ENCODE peak calls at places on chromosomes 13 and 19, in nine cellular contexts. G is Calu3; Z is CD4-positive, alpha-beta T cell; D is ovary; L is endodermal cell; Y is K562; X is cardiac fibroblast; V is RWPE1; R is A549. A is an unnamed sample.

GRCh38 chr13:113637262-113638160 is 20.5 kb downstream of the ATP4B start:
- DNase-seq in G (no peak), Z (no peak), D (no peak), L (peak), Y (no peak), X (no peak), V (no peak), R (no peak), A (no peak)

GRCh38 chr13:89891416-89891815 is 1456.1 kb upstream of the MIR17HG start:
- DNase-seq in G (no peak), Z (no peak), D (no peak), L (no peak), Y (no peak), X (peak), V (no peak), R (no peak), A (no peak)

GRCh38 chr19:47660435-47660832 is 51.5 kb downstream of the BICRA start:
- DNase-seq in G (peak), Z (no peak), D (no peak), L (no peak), Y (no peak), X (no peak), V (peak), R (peak), A (no peak)

GRCh38 chr13:54989418-54989817 is 1960.8 kb downstream of the OLFM4 start:
- DNase-seq in G (no peak), Z (no peak), D (no peak), L (no peak), Y (no peak), X (no peak), V (no peak), R (no peak), A (no peak)

GRCh38 chr13:64074989-64075474 is 2659.4 kb upstream of the PCDH20 start:
- DNase-seq in G (no peak), Z (no peak), D (no peak), L (no peak), Y (no peak), X (no peak), V (no peak), R (no peak), A (no peak)

GRCh38 chr13:77779461-77780272 is 82.2 kb downstream of the SLAIN1 start:
- DNase-seq in G (peak), Z (no peak), D (no peak), L (peak), Y (no peak), X (peak), V (peak), R (peak), A (no peak)

GRCh38 chr19:46787331-46788100 is 878 bp downstream of the SLC1A5 start:
- DNase-seq in G (peak), Z (peak), D (peak), L (peak), Y (no peak), X (peak), V (peak), R (peak), A (no peak)

GRCh38 chr13:27770809-27771208 is 21.5 kb upstream of the GSX1 start:
- DNase-seq in G (peak), Z (no peak), D (no peak), L (peak), Y (no peak), X (peak), V (peak), R (peak), A (no peak)

GRCh38 chr13:29934531-29935308 is 84.3 kb upstream of the UBL3 start:
- DNase-seq in G (no peak), Z (no peak), D (no peak), L (no peak), Y (no peak), X (no peak), V (no peak), R (no peak), A (no peak)

GRCh38 chr13:34416833-34417425 is 525.1 kb upstream of the NBEA start:
- DNase-seq in G (no peak), Z (no peak), D (peak), L (no peak), Y (no peak), X (peak), V (no peak), R (no peak), A (peak)

GRCh38 chr13:113411216-113412023 is 41.9 kb downstream of the ADPRHL1 start:
- DNase-seq in G (no peak), Z (no peak), D (no peak), L (no peak), Y (no peak), X (peak), V (peak), R (peak), A (peak)

GRCh38 chr19:7500811-7501450 is 12.1 kb upstream of the PEX11G start:
- DNase-seq in G (peak), Z (no peak), D (peak), L (peak), Y (peak), X (peak), V (peak), R (peak), A (no peak)

GRCh38 chr13:44309771-44310767 is 63.6 kb upstream of the SERP2 start:
- DNase-seq in G (no peak), Z (no peak), D (no peak), L (no peak), Y (no peak), X (peak), V (no peak), R (peak), A (no peak)

GRCh38 chr19:48636859-48637448 is at the start of gene DBP:
- DNase-seq in G (peak), Z (no peak), D (peak), L (peak), Y (no peak), X (no peak), V (no peak), R (peak), A (no peak)

GRCh38 chr13:30370916-30371521 is 51.3 kb upstream of the UBE2L5 start:
- DNase-seq in G (no peak), Z (no peak), D (no peak), L (no peak), Y (no peak), X (no peak), V (no peak), R (no peak), A (no peak)

GRCh38 chr13:112450567-112451240 is 74.5 kb downstream of the SPACA7 start:
- DNase-seq in G (no peak), Z (no peak), D (no peak), L (no peak), Y (no peak), X (no peak), V (no peak), R (no peak), A (no peak)

GRCh38 chr13:40102854-40103253 is 447.4 kb downstream of the COG6 start:
- DNase-seq in G (peak), Z (no peak), D (no peak), L (no peak), Y (no peak), X (peak), V (peak), R (peak), A (no peak)

GRCh38 chr13:30737511-30738342 is 2.4 kb downstream of the ALOX5AP start:
- DNase-seq in G (no peak), Z (no peak), D (no peak), L (no peak), Y (no peak), X (no peak), V (no peak), R (no peak), A (no peak)

GRCh38 chr19:48029431-48029830 is 14.4 kb downstream of the CABP5 start:
- DNase-seq in G (no peak), Z (no peak), D (no peak), L (no peak), Y (no peak), X (no peak), V (no peak), R (no peak), A (no peak)

GRCh38 chr13:35891973-35892441 is 239.2 kb downstream of the DCLK1 start:
- DNase-seq in G (peak), Z (no peak), D (no peak), L (no peak), Y (no peak), X (peak), V (peak), R (peak), A (no peak)

GRCh38 chr13:111962431-111962891 is 104.5 kb upstream of the SOX1 start:
- DNase-seq in G (no peak), Z (no peak), D (no peak), L (no peak), Y (no peak), X (no peak), V (no peak), R (no peak), A (no peak)

GRCh38 chr13:99311748-99312492 is 4.7 kb upstream of the GPR183 start:
- DNase-seq in G (no peak), Z (no peak), D (peak), L (no peak), Y (no peak), X (no peak), V (no peak), R (no peak), A (no peak)

GRCh38 chr19:49155830-49156346 is 692 bp upstream of the HRC start:
- DNase-seq in G (no peak), Z (no peak), D (no peak), L (peak), Y (peak), X (no peak), V (no peak), R (no peak), A (no peak)

GRCh38 chr13:51590231-51590630 is 6.0 kb downstream of the WDFY2 start:
- DNase-seq in G (no peak), Z (no peak), D (no peak), L (no peak), Y (no peak), X (no peak), V (no peak), R (no peak), A (no peak)

GRCh38 chr13:72651196-72651595 is 76.2 kb downstream of the MZT1 start:
- DNase-seq in G (no peak), Z (no peak), D (no peak), L (no peak), Y (no peak), X (peak), V (no peak), R (no peak), A (no peak)

GRCh38 chr13:44903596-44903995 is 85.7 kb downstream of the NUFIP1 start:
- DNase-seq in G (no peak), Z (no peak), D (peak), L (no peak), Y (no peak), X (peak), V (no peak), R (no peak), A (peak)

DNA sequence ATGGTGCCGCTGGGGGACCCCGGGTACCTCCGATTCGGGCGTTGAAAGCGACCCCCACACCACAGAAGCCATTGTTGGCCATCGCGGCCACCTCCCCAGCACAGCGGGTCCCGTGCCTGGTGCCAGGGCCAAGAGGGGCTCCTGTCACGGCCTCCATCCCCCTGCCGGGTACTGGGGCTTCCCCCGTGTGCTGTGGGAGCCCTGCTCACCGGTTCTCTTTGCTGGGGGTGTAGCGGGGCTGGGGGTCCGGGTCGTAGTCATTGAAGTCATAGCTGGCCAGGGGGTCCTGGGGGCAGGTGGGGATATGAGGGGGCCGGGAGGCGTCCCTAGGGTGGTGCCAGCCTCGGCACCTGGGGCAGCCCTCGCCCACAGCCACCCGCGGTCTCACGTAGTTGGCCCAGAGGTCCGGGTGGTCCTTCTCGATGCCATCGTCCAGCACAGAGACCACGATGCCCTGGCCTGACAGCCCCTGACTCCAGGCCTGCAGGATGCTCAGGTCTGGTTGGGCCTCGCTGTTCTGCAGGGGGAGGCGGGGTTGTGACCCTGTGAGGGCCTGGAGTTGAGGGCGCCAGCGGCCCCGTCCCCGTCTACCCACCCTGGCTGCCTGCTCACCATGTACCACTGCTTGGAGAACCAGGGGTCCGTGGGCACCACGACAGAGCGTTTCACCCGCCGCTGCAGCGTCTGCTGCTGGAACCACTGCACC is 2.4 kb downstream of the PCSK4 start:
- DNase-seq in G (no peak), Z (no peak), D (peak), L (no peak), Y (no peak), X (no peak), V (no peak), R (no peak), A (no peak)
- TF ChIP-seq CTCF in G (no peak), Z (no peak), D (no peak), L (no peak), Y (no peak), X (no peak), V (no peak), R (no peak), A (no peak)

GRCh38 chr13:103299079-103299478 is 232.9 kb upstream of the SLC10A2 start:
- DNase-seq in G (no peak), Z (no peak), D (no peak), L (peak), Y (no peak), X (no peak), V (no peak), R (no peak), A (no peak)
- TF ChIP-seq CTCF in G (no peak), Z (no peak), D (no peak), L (peak), Y (no peak), X (no peak), V (no peak), R (no peak), A (no peak)

GRCh38 chr13:19590423-19590822 is 29.1 kb upstream of the TPTE2 start:
- DNase-seq in G (no peak), Z (no peak), D (no peak), L (no peak), Y (no peak), X (no peak), V (no peak), R (no peak), A (no peak)

GRCh38 chr13:19587635-19588300 is 26.4 kb upstream of the TPTE2 start:
- DNase-seq in G (peak), Z (no peak), D (no peak), L (peak), Y (peak), X (peak), V (no peak), R (peak), A (no peak)

GRCh38 chr13:19589312-19589711 is 28.0 kb upstream of the TPTE2 start:
- DNase-seq in G (no peak), Z (no peak), D (no peak), L (no peak), Y (no peak), X (no peak), V (no peak), R (no peak), A (no peak)

GRCh38 chr13:19591864-19592263 is 30.5 kb upstream of the TPTE2 start:
- DNase-seq in G (no peak), Z (no peak), D (no peak), L (no peak), Y (no peak), X (no peak), V (no peak), R (no peak), A (no peak)

DNA sequence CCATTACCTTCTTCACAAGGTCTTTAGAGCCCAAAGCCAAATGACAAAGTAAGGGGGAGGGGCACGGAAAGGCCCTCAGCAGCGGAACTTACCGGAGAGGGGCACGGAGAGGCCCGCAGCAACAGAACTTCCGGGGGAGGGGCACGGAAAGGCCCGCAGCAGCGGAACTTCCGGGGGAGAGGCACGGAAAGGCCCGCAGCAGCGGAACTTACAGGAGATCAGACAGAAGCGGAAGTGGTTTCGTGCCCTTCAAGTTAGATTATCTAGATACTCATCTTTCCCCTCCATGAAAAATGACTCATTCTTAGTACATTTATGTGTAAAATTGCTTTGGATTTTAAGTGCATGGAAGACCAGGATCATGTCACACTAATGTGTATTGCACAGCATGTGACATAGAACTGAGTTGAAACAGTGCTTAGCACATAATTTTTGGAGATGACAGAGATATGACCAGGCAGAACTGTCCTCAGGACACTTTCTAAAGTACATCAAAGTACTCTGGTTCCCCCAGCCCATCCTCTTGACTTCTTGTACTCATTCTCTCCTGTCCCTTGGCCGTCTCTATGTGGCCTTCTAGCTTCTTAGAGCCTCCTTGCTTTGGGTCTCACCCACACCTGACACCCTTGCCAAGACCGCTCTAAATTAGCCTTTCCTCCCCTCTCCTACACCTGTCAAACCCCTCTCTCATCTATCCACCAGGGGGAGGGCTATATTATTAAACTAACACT is 25.7 kb upstream of the TPTE2 start:
- DNase-seq in G (no peak), Z (peak), D (no peak), L (no peak), Y (peak), X (peak), V (peak), R (no peak), A (no peak)
- TF ChIP-seq CTCF in G (no peak), Z (no peak), D (no peak), L (no peak), Y (no peak), X (peak), V (no peak), R (no peak), A (no peak)

GRCh38 chr13:33016414-33017409 is at the start of gene KL:
- DNase-seq in G (peak), Z (no peak), D (no peak), L (peak), Y (no peak), X (no peak), V (no peak), R (peak), A (no peak)
- TF ChIP-seq CTCF in G (no peak), Z (no peak), D (no peak), L (no peak), Y (no peak), X (no peak), V (no peak), R (no peak), A (no peak)

DNA sequence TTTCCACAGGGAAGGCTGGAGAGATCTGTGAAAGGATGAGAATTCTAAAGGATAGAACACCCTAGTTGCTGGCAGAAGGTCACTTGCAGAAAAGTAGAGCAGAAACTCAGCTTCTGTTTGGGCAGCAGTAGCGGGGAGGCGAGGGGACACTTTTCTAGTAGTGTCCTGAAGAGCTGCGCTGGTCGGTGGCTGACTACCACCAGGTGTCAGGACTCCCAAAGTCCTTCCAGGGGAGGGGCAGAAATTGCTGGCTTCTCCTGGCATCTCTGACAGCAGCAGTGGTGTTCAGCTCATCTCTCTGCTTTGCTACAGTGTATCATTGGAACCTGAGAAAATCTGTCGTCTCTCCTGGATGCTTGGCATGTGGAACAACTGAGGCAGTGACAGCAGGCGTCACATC is 120.9 kb downstream of the ZDHHC20 start:
- DNase-seq in G (no peak), Z (no peak), D (no peak), L (peak), Y (no peak), X (no peak), V (no peak), R (no peak), A (no peak)
- TF ChIP-seq CTCF in G (no peak), Z (no peak), D (no peak), L (peak), Y (no peak), X (no peak), V (no peak), R (no peak), A (no peak)

GRCh38 chr19:15297416-15298224 is 34.7 kb downstream of the BRD4 start:
- DNase-seq in G (peak), Z (no peak), D (no peak), L (no peak), Y (no peak), X (peak), V (peak), R (peak), A (no peak)
- TF ChIP-seq CTCF in G (no peak), Z (no peak), D (no peak), L (peak), Y (no peak), X (peak), V (no peak), R (peak), A (no peak)

GRCh38 chr13:48977973-48978372 is 2.3 kb downstream of the FNDC3A start:
- DNase-seq in G (no peak), Z (no peak), D (no peak), L (no peak), Y (no peak), X (peak), V (peak), R (no peak), A (no peak)

GRCh38 chr13:48973845-48974431 is 1.8 kb upstream of the FNDC3A start:
- DNase-seq in G (no peak), Z (no peak), D (no peak), L (no peak), Y (no peak), X (no peak), V (no peak), R (no peak), A (no peak)

GRCh38 chr13:48975926-48976676 is 389 bp downstream of the FNDC3A start:
- DNase-seq in G (peak), Z (peak), D (peak), L (peak), Y (peak), X (peak), V (peak), R (peak), A (peak)

GRCh38 chr13:48976677-48977625 is 1.2 kb downstream of the FNDC3A start:
- DNase-seq in G (no peak), Z (no peak), D (no peak), L (no peak), Y (no peak), X (peak), V (no peak), R (peak), A (no peak)

GRCh38 chr13:48975101-48975925 is at the start of gene FNDC3A:
- DNase-seq in G (peak), Z (no peak), D (peak), L (peak), Y (peak), X (peak), V (peak), R (peak), A (no peak)
- TF ChIP-seq CTCF in G (no peak), Z (peak), D (no peak), L (peak), Y (no peak), X (peak), V (no peak), R (no peak), A (no peak)

GRCh38 chr13:94595943-94596574 is at the start of gene TGDS:
- DNase-seq in G (peak), Z (peak), D (peak), L (peak), Y (peak), X (peak), V (peak), R (peak), A (peak)
- TF ChIP-seq CTCF in G (no peak), Z (no peak), D (peak), L (no peak), Y (no peak), X (no peak), V (no peak), R (no peak), A (no peak)

GRCh38 chr19:4260605-4261191 is 13.8 kb downstream of the YJU2 start:
- DNase-seq in G (no peak), Z (no peak), D (no peak), L (no peak), Y (no peak), X (no peak), V (no peak), R (no peak), A (no peak)

GRCh38 chr19:4258181-4258580 is 11.3 kb downstream of the YJU2 start:
- DNase-seq in G (no peak), Z (no peak), D (no peak), L (no peak), Y (no peak), X (no peak), V (no peak), R (no peak), A (no peak)

GRCh38 chr19:4257025-4257424 is 10.1 kb downstream of the YJU2 start:
- DNase-seq in G (no peak), Z (no peak), D (no peak), L (no peak), Y (no peak), X (no peak), V (no peak), R (no peak), A (no peak)

GRCh38 chr19:4256563-4256962 is 9.7 kb downstream of the YJU2 start:
- DNase-seq in G (no peak), Z (no peak), D (no peak), L (peak), Y (peak), X (peak), V (no peak), R (peak), A (no peak)
- TF ChIP-seq CTCF in G (no peak), Z (no peak), D (no peak), L (peak), Y (peak), X (peak), V (no peak), R (no peak), A (no peak)